ENCODE peak calls at places on chromosomes 11 and 22, in seven cellular contexts. A is psoas muscle, F is ascending aorta, J is right lobe of liver, M is lower lobe of right lung, Q is cardiac muscle cell, T is Peyer's patch. C is an unnamed sample.

GRCh38 chr11:1782026-1782696 is 18.4 kb upstream of the CTSD start:
- DNase-seq in A (no peak), F (peak), J (peak), M (peak), Q (no peak), T (no peak), C (no peak)

GRCh38 chr22:19879996-19880785 is 25.5 kb upstream of the GNB1L start:
- DNase-seq in A (no peak), F (peak), J (peak), M (peak), Q (no peak), T (peak), C (no peak)

GRCh38 chr11:1384206-1384965 is 5.3 kb upstream of the BRSK2 start:
- DNase-seq in A (peak), F (no peak), J (no peak), M (no peak), Q (no peak), T (no peak), C (no peak)

GRCh38 chr11:100918551-100919500 is 210.8 kb downstream of the PGR start:
- DNase-seq in A (no peak), F (no peak), J (peak), M (no peak), Q (no peak), T (no peak), C (peak)

GRCh38 chr22:25696763-25697710 is 45.0 kb upstream of the MYO18B start:
- DNase-seq in A (no peak), F (no peak), J (no peak), M (no peak), Q (no peak), T (no peak), C (no peak)

GRCh38 chr11:61832758-61833157 is 4.7 kb downstream of the FADS2 start:
- DNase-seq in A (no peak), F (no peak), J (peak), M (no peak), Q (no peak), T (no peak), C (no peak)

GRCh38 chr22:28594784-28595324 is 84.8 kb downstream of the TTC28 start:
- DNase-seq in A (no peak), F (no peak), J (no peak), M (no peak), Q (peak), T (no peak), C (peak)

GRCh38 chr11:119100246-119100959 is 1.2 kb downstream of the DPAGT1 start:
- DNase-seq in A (no peak), F (no peak), J (no peak), M (no peak), Q (no peak), T (peak), C (no peak)

GRCh38 chr11:67278135-67278938 is 10.8 kb upstream of the ANKRD13D start:
- DNase-seq in A (peak), F (no peak), J (peak), M (peak), Q (no peak), T (no peak), C (no peak)
- H3K4me3 ChIP-seq in A (peak), F (no peak), J (no peak), M (peak), Q (no peak), T (no peak), C (no peak)

GRCh38 chr11:12482839-12483238 is 105.5 kb downstream of the PARVA start:
- DNase-seq in A (no peak), F (no peak), J (no peak), M (no peak), Q (no peak), T (no peak), C (no peak)

GRCh38 chr11:12480401-12480800 is 103.0 kb downstream of the PARVA start:
- DNase-seq in A (no peak), F (no peak), J (no peak), M (no peak), Q (no peak), T (no peak), C (no peak)

GRCh38 chr11:12483604-12484003 is 106.2 kb downstream of the PARVA start:
- DNase-seq in A (no peak), F (no peak), J (no peak), M (no peak), Q (no peak), T (no peak), C (no peak)

GRCh38 chr11:12489246-12489772 is 111.9 kb downstream of the PARVA start:
- DNase-seq in A (no peak), F (no peak), J (no peak), M (no peak), Q (no peak), T (no peak), C (no peak)

GRCh38 chr11:12485328-12485727 is 108.0 kb downstream of the PARVA start:
- DNase-seq in A (no peak), F (no peak), J (no peak), M (no peak), Q (no peak), T (no peak), C (no peak)
- TF ChIP-seq CTCF in A (peak), F (peak), J (peak), M (peak), Q (peak), T (no peak), C (peak)

GRCh38 chr22:42074846-42075245 is 798 bp downstream of the PHETA2 start:
- DNase-seq in A (peak), F (no peak), J (no peak), M (no peak), Q (no peak), T (no peak), C (no peak)
- H3K4me3 ChIP-seq in A (peak), F (peak), J (peak), M (peak), Q (no peak), T (peak), C (peak)

GRCh38 chr11:120912504-120912903 is 111.4 kb upstream of the TBCEL start:
- DNase-seq in A (no peak), F (no peak), J (no peak), M (no peak), Q (peak), T (no peak), C (peak)
- TF ChIP-seq CTCF in A (peak), F (no peak), J (peak), M (peak), Q (peak), T (peak), C (peak)

GRCh38 chr22:50189849-50190181 is 4.1 kb downstream of the TRABD start:
- DNase-seq in A (no peak), F (no peak), J (no peak), M (no peak), Q (no peak), T (no peak), C (no peak)
- H3K4me3 ChIP-seq in A (peak), F (peak), J (peak), M (peak), Q (no peak), T (peak), C (peak)

DNA sequence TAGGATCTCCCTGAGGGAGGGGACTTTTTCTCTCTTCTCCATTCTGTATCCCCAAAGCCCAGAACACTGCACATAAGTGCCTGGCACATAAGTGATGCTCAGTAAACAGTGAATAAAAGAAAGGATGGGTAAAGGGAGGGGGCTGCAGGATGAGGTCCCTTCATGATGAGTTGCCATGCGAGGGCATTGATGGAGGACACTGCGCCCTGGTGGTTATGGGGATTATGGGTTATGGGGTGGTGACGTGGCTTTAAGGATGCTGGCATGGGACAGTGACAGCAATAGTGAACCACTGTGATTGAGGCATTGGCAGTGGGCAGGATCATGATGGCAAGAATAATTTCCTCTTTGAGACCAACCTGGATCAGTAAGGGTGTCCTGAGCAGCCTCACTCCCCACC is 43.9 kb upstream of the LRRC32 start:
- DNase-seq in A (no peak), F (no peak), J (no peak), M (no peak), Q (no peak), T (no peak), C (no peak)
- TF ChIP-seq CTCF in A (no peak), F (no peak), J (no peak), M (no peak), Q (no peak), T (no peak), C (peak)

DNA sequence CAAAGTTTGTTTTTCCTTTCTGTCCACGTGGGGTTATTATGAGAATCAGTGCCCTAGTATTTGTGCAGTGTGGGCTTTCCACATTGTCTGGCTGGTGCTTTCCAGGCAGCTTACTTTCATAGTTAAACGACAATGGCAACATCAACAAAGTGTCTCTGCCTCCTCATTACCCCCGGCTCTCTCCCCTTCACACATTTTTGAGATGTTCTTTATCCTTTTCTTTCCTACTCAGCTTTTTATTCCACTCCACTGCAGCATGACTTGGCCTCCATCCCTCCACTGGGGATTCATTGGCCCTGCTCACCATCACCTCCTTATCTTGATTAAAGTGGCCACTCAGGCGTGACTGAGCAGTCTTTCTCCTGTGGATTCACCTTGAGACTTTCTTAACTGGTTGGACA is 19.1 kb downstream of the SPECC1L start:
- DNase-seq in A (no peak), F (no peak), J (no peak), M (no peak), Q (no peak), T (no peak), C (no peak)
- H3K4me3 ChIP-seq in A (peak), F (peak), J (no peak), M (no peak), Q (no peak), T (no peak), C (no peak)

GRCh38 chr11:47784785-47785381 is 17.7 kb upstream of the FNBP4 start:
- DNase-seq in A (peak), F (no peak), J (no peak), M (no peak), Q (no peak), T (no peak), C (no peak)
- TF ChIP-seq CTCF in A (no peak), F (no peak), J (no peak), M (no peak), Q (no peak), T (no peak), C (no peak)